ENCODE peak calls at places on chromosomes 7 and 10, in four cellular contexts. One of them, this sample, is unnamed.

GRCh38 chr7:148722340-148723165 is 23.9 kb downstream of the CUL1 start:
- DNase-seq in IMR-90: no peak
- DNase-seq in neuronal stem cell: no peak
- DNase-seq in trophoblast cell: no peak
- DNase-seq in this sample: no peak

GRCh38 chr7:101688183-101688831 is 59.2 kb upstream of the MYL10 start:
- DNase-seq in IMR-90: peak; percentile 46
- DNase-seq in neuronal stem cell: peak; percentile 79
- DNase-seq in trophoblast cell: peak; percentile 81
- DNase-seq in this sample: peak; percentile 76

GRCh38 chr10:98316661-98317060 is 48.7 kb upstream of the LOXL4 start:
- DNase-seq in IMR-90: peak; percentile 67
- DNase-seq in neuronal stem cell: no peak
- DNase-seq in trophoblast cell: no peak
- DNase-seq in this sample: peak; percentile 86

GRCh38 chr10:113403900-113404299 is 149.0 kb upstream of the HABP2 start:
- DNase-seq in IMR-90: no peak
- DNase-seq in neuronal stem cell: no peak
- DNase-seq in trophoblast cell: no peak
- DNase-seq in this sample: no peak

GRCh38 chr10:92200564-92200963 is 90.3 kb downstream of the CPEB3 start:
- DNase-seq in IMR-90: peak; percentile 36
- DNase-seq in neuronal stem cell: no peak
- DNase-seq in trophoblast cell: peak; percentile 16
- DNase-seq in this sample: no peak

GRCh38 chr7:150308575-150308974 is 14.6 kb upstream of the LRRC61 start:
- DNase-seq in IMR-90: no peak
- DNase-seq in neuronal stem cell: no peak
- DNase-seq in trophoblast cell: no peak
- DNase-seq in this sample: no peak

GRCh38 chr10:12394236-12395033 is 45.1 kb downstream of the CAMK1D start:
- DNase-seq in IMR-90: peak; percentile 75
- DNase-seq in neuronal stem cell: no peak
- DNase-seq in trophoblast cell: no peak
- DNase-seq in this sample: peak; percentile 69

GRCh38 chr7:91311844-91312243 is 47.6 kb downstream of the FZD1 start:
- DNase-seq in IMR-90: no peak
- DNase-seq in neuronal stem cell: no peak
- DNase-seq in trophoblast cell: no peak
- DNase-seq in this sample: no peak

DNA sequence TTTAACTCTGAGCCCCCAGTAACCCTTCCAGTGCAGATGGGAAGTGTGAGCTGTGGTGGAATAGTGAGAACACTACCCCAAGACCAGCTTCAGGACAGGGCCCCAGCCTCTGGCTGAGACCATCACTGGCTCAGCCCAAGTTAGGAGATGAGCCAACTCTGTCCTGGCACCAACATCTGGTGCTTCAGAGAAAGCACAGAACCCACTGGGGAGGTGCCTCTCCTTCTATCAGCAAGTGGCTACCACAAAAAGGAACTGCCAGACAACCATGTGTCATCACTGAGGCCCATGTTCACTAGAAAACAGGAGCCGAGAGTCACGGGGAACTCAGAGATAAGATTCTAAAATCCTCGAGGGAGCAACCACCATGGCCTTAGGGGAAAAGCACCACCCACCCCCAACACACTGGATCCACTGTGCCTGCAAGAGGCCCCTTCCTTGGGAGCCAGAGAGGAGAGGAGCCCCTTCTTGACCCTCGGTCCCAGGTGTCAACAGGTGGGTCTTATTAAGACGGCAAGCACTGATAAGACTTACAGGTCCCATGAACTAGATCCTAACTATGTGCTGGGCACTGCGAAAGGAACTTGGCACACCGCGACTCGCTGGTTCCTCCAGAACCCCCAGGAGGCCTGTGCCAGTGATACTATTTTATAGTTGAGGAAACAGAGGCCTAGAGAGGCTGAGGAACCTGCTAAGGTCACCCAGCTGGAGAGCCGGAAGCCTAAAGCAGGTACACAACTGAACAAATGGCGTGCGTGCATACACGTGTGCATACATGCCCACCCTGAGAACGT is 102.7 kb downstream of the FAM53B start:
- DNase-seq in IMR-90: peak; percentile 62
- DNase-seq in neuronal stem cell: no peak
- DNase-seq in trophoblast cell: peak; percentile 32
- DNase-seq in this sample: peak; percentile 59
- H3K4me1 ChIP-seq in IMR-90: peaks cover 12% of the 10 kb centered on the region
- H3K4me1 ChIP-seq in neuronal stem cell: peaks cover 51% of the 10 kb centered on the region
- H3K4me1 ChIP-seq in trophoblast cell: peaks cover 15% of the 10 kb centered on the region
- H3K4me1 ChIP-seq in this sample: peaks cover 12% of the 10 kb centered on the region

GRCh38 chr7:4754433-4755010 is 20.9 kb upstream of the AP5Z1 start:
- DNase-seq in IMR-90: no peak
- DNase-seq in neuronal stem cell: no peak
- DNase-seq in trophoblast cell: no peak
- DNase-seq in this sample: no peak
- H3K36me3 ChIP-seq in IMR-90: peaks cover 66% of the 10 kb centered on the region
- H3K36me3 ChIP-seq in neuronal stem cell: peaks cover 63% of the 10 kb centered on the region
- H3K36me3 ChIP-seq in trophoblast cell: peaks cover 51% of the 10 kb centered on the region
- H3K36me3 ChIP-seq in this sample: peaks cover 89% of the 10 kb centered on the region

GRCh38 chr7:129053938-129054437 is 923 bp downstream of the TNPO3 start:
- DNase-seq in IMR-90: peak; percentile 32
- DNase-seq in neuronal stem cell: peak; percentile 15
- DNase-seq in trophoblast cell: no peak
- DNase-seq in this sample: peak; percentile 46
- H3K14ac ChIP-seq in IMR-90: peak overlapping the region; percentile 96
- H3K14ac ChIP-seq in neuronal stem cell: no peak overlapping the region
- H3K14ac ChIP-seq in trophoblast cell: no peak overlapping the region
- H3K14ac ChIP-seq in this sample: no peak overlapping the region

DNA sequence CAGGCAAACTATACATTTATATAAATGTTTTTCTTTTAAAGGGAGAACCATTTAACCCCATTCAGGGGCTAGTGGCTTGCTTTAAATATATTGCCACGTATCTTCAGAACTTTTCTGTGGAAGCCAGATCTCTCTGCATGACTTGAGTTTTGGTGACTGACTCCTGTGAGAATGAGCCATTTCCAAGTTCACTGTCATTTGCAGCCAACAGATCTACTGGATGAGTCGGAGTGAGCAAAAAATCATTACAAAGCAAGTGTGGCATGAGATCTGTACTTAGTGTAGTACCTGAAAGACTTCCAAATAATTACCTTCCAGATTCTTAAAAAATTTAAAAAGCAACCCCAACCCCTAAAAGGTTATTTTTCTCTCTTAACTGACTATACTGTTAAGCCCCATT is 45.6 kb downstream of the PDSS1 start:
- DNase-seq in IMR-90: peak; percentile 32
- DNase-seq in neuronal stem cell: no peak
- DNase-seq in trophoblast cell: no peak
- DNase-seq in this sample: no peak
- H3K4me1 ChIP-seq in IMR-90: no peaks in the 10 kb centered on the region
- H3K4me1 ChIP-seq in neuronal stem cell: no peaks in the 10 kb centered on the region
- H3K4me1 ChIP-seq in trophoblast cell: no peaks in the 10 kb centered on the region
- H3K4me1 ChIP-seq in this sample: peaks cover 2% of the 10 kb centered on the region

GRCh38 chr7:87192784-87193487 is 26.6 kb downstream of the TMEM243 start:
- DNase-seq in IMR-90: no peak
- DNase-seq in neuronal stem cell: no peak
- DNase-seq in trophoblast cell: no peak
- DNase-seq in this sample: no peak
- H3K36me3 ChIP-seq in IMR-90: peaks cover 42% of the 10 kb centered on the region
- H3K36me3 ChIP-seq in neuronal stem cell: peaks cover 100% of the 10 kb centered on the region
- H3K36me3 ChIP-seq in trophoblast cell: peaks cover 21% of the 10 kb centered on the region
- H3K36me3 ChIP-seq in this sample: peaks cover 2% of the 10 kb centered on the region

GRCh38 chr7:12715372-12716133 is 28.1 kb downstream of the ARL4A start:
- DNase-seq in IMR-90: peak; percentile 95
- DNase-seq in neuronal stem cell: peak; percentile 64
- DNase-seq in trophoblast cell: peak; percentile 15
- DNase-seq in this sample: peak; percentile 91
- H3K14ac ChIP-seq in IMR-90: peak overlapping the region; percentile 86
- H3K14ac ChIP-seq in neuronal stem cell: no peak overlapping the region
- H3K14ac ChIP-seq in trophoblast cell: no peak overlapping the region
- H3K14ac ChIP-seq in this sample: no peak overlapping the region

GRCh38 chr10:74949434-74949833 is 123.0 kb downstream of the KAT6B start:
- DNase-seq in IMR-90: peak; percentile 67
- DNase-seq in neuronal stem cell: no peak
- DNase-seq in trophoblast cell: no peak
- DNase-seq in this sample: no peak

GRCh38 chr10:74949843-74950765 is 123.7 kb downstream of the KAT6B start:
- DNase-seq in IMR-90: peak; percentile 16
- DNase-seq in neuronal stem cell: no peak
- DNase-seq in trophoblast cell: no peak
- DNase-seq in this sample: peak; percentile 21

GRCh38 chr10:74956555-74957111 is 130.2 kb downstream of the KAT6B start:
- DNase-seq in IMR-90: no peak
- DNase-seq in neuronal stem cell: no peak
- DNase-seq in trophoblast cell: peak; percentile 39
- DNase-seq in this sample: no peak

GRCh38 chr10:74955796-74956195 is 129.4 kb downstream of the KAT6B start:
- DNase-seq in IMR-90: peak; percentile 30
- DNase-seq in neuronal stem cell: no peak
- DNase-seq in trophoblast cell: no peak
- DNase-seq in this sample: no peak

DNA sequence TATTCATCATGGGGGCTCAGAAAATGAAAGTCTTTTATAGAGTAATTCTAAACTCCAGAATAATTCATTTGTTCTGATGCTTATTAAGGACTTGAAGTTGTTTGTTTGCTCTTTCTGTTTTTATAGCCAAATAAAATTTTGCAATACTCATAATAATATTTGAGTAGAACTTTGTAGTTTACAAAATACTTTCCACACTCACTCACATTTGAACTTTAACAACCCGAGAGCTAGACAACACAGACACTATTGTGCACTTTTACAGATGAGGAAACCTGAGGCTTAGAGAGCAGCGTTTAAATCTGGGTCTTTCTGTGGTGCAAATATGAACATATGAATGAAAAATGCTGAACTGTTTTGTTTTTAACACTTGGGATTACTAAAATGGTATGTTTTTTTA is 126.8 kb downstream of the KAT6B start:
- DNase-seq in IMR-90: no peak
- DNase-seq in neuronal stem cell: no peak
- DNase-seq in trophoblast cell: no peak
- DNase-seq in this sample: no peak
- H3K4me1 ChIP-seq in IMR-90: peaks cover 8% of the 10 kb centered on the region
- H3K4me1 ChIP-seq in neuronal stem cell: peaks cover 2% of the 10 kb centered on the region
- H3K4me1 ChIP-seq in trophoblast cell: no peaks in the 10 kb centered on the region
- H3K4me1 ChIP-seq in this sample: peaks cover 2% of the 10 kb centered on the region

DNA sequence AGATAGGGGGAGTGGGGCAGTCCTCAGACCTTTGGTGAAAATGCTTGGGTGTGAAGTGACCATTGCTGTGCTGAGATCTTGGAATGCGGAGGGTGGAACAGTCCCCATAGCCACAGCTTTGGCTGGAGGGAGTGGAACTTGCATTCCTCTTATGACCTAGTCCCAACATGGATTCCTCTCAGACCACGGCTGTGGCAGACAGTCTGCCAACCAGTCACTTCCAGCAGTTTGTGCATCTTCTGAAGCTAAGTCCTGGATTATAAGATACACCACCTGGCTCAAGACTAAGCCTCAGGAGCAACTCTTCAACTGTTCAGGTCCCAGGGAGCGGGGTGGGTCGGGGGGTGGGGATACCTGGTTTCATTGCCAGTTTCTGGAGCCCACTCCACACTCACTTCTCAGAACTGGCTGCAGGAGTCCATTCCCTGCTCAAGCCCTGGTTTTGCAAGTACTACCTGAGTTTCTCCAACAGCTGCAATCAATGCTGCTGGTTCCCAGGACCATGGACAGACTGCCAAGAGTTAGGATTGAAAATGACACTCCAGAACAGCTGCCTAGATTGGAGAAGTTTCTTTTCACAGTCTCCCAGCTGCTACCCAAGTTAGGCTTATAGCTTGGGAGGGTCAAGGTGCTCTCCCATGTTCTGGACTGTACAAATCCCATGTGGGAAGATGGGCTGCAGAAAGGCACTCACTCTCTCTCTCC is 29.1 kb upstream of the DGKB start:
- DNase-seq in IMR-90: no peak
- DNase-seq in neuronal stem cell: no peak
- DNase-seq in trophoblast cell: no peak
- DNase-seq in this sample: no peak
- H3K36me3 ChIP-seq in IMR-90: no peaks in the 10 kb centered on the region
- H3K36me3 ChIP-seq in neuronal stem cell: no peaks in the 10 kb centered on the region
- H3K36me3 ChIP-seq in trophoblast cell: no peaks in the 10 kb centered on the region
- H3K36me3 ChIP-seq in this sample: no peaks in the 10 kb centered on the region

DNA sequence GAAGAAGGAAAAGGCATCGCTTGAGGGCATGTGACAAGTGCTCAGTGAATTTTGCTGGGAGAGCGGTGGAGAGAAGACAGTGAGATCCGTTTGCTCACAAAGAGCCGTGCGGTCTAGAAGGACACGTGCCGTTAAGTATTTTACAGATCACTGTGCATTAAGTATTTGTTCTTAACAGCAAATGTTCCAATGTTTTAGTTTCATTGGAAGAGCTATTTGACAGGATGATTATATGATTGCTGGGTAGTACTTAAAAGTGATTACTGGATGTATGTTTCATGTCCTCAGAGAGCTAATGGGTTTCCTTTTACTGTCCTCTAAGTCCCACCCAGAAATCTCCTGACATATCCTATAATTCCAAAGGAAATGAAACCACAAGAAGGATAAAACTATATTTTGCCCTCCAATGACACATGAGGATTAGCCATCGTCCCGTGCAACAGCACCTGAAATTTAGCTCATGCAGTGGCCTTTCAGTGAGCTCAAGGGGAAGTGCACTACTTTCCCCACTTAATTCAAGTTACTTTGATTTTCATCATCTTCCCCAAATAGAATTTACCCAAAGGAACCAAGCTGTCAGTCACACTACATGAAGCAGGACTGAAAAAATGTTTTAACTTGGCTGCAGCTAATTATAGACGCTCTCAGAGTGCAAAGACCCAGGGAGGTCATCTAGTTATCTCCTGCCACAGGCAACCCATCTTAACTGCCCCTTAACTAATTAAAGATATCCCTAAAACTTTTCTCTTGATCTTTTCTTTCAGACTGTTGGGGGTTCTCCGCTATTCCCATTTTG is 80.2 kb downstream of the KLF6 start:
- DNase-seq in IMR-90: no peak
- DNase-seq in neuronal stem cell: no peak
- DNase-seq in trophoblast cell: peak; percentile 28
- DNase-seq in this sample: no peak
- H3K14ac ChIP-seq in IMR-90: no peak overlapping the region
- H3K14ac ChIP-seq in neuronal stem cell: no peak overlapping the region
- H3K14ac ChIP-seq in trophoblast cell: no peak overlapping the region
- H3K14ac ChIP-seq in this sample: no peak overlapping the region

This sample was measured in mesenchymal stem cell.